ENCODE peak calls at places on chromosomes 3 and 15, in eight cellular contexts. One of them, this sample, is unnamed.

GRCh38 chr15:85331666-85332261 is 48.6 kb upstream of the AKAP13 start:
- DNase-seq in HEK293T: no peak
- DNase-seq in stimulated activated CD8-positive, alpha-beta memory T cell treated with anti-CD3 and anti-CD28 coated beads, Interleukin-15, amount 100 ng/mL, for 1 hour: no peak
- DNase-seq in stimulated activated CD4-positive, alpha-beta T cell treated with anti-CD3 and anti-CD28 coated beads, Interleukin-1b, Interleukin-23, amount 100 ng/mL, for 4 hours: no peak
- DNase-seq in OCI-LY7: peak; percentile 35
- DNase-seq in BJ: no peak
- DNase-seq in HFFc6: no peak
- DNase-seq in psoas muscle: no peak
- DNase-seq in this sample: peak; percentile 32

GRCh38 chr15:35043380-35044095 is 41.6 kb downstream of the NANOGP8 start:
- DNase-seq in HEK293T: no peak
- DNase-seq in stimulated activated CD8-positive, alpha-beta memory T cell treated with anti-CD3 and anti-CD28 coated beads, Interleukin-15, amount 100 ng/mL, for 1 hour: no peak
- DNase-seq in stimulated activated CD4-positive, alpha-beta T cell treated with anti-CD3 and anti-CD28 coated beads, Interleukin-1b, Interleukin-23, amount 100 ng/mL, for 4 hours: no peak
- DNase-seq in OCI-LY7: no peak
- DNase-seq in BJ: no peak
- DNase-seq in HFFc6: no peak
- DNase-seq in psoas muscle: no peak
- DNase-seq in this sample: no peak

GRCh38 chr3:39147711-39148115 is 5.7 kb downstream of the CSRNP1 start:
- DNase-seq in HEK293T: no peak
- DNase-seq in stimulated activated CD8-positive, alpha-beta memory T cell treated with anti-CD3 and anti-CD28 coated beads, Interleukin-15, amount 100 ng/mL, for 1 hour: no peak
- DNase-seq in stimulated activated CD4-positive, alpha-beta T cell treated with anti-CD3 and anti-CD28 coated beads, Interleukin-1b, Interleukin-23, amount 100 ng/mL, for 4 hours: no peak
- DNase-seq in OCI-LY7: peak; percentile 79
- DNase-seq in BJ: no peak
- DNase-seq in HFFc6: no peak
- DNase-seq in psoas muscle: peak; percentile 66
- DNase-seq in this sample: no peak

GRCh38 chr15:94324835-94325767 is 93.7 kb downstream of the MCTP2 start:
- DNase-seq in HEK293T: no peak
- DNase-seq in stimulated activated CD8-positive, alpha-beta memory T cell treated with anti-CD3 and anti-CD28 coated beads, Interleukin-15, amount 100 ng/mL, for 1 hour: no peak
- DNase-seq in stimulated activated CD4-positive, alpha-beta T cell treated with anti-CD3 and anti-CD28 coated beads, Interleukin-1b, Interleukin-23, amount 100 ng/mL, for 4 hours: no peak
- DNase-seq in OCI-LY7: no peak
- DNase-seq in BJ: no peak
- DNase-seq in HFFc6: no peak
- DNase-seq in psoas muscle: no peak
- DNase-seq in this sample: no peak

GRCh38 chr15:77670558-77671148 is 37.9 kb upstream of the LINGO1 start:
- DNase-seq in HEK293T: no peak
- DNase-seq in stimulated activated CD8-positive, alpha-beta memory T cell treated with anti-CD3 and anti-CD28 coated beads, Interleukin-15, amount 100 ng/mL, for 1 hour: no peak
- DNase-seq in stimulated activated CD4-positive, alpha-beta T cell treated with anti-CD3 and anti-CD28 coated beads, Interleukin-1b, Interleukin-23, amount 100 ng/mL, for 4 hours: no peak
- DNase-seq in OCI-LY7: no peak
- DNase-seq in BJ: no peak
- DNase-seq in HFFc6: no peak
- DNase-seq in psoas muscle: no peak
- DNase-seq in this sample: no peak

GRCh38 chr3:105598047-105598796 is 231.5 kb downstream of the ALCAM start:
- DNase-seq in HEK293T: no peak
- DNase-seq in stimulated activated CD8-positive, alpha-beta memory T cell treated with anti-CD3 and anti-CD28 coated beads, Interleukin-15, amount 100 ng/mL, for 1 hour: no peak
- DNase-seq in stimulated activated CD4-positive, alpha-beta T cell treated with anti-CD3 and anti-CD28 coated beads, Interleukin-1b, Interleukin-23, amount 100 ng/mL, for 4 hours: no peak
- DNase-seq in OCI-LY7: no peak
- DNase-seq in BJ: peak; percentile 53
- DNase-seq in HFFc6: peak; percentile 94
- DNase-seq in psoas muscle: no peak
- DNase-seq in this sample: peak; percentile 20

GRCh38 chr3:88440701-88441100 is 290.9 kb downstream of the C3orf38 start:
- DNase-seq in HEK293T: no peak
- DNase-seq in stimulated activated CD8-positive, alpha-beta memory T cell treated with anti-CD3 and anti-CD28 coated beads, Interleukin-15, amount 100 ng/mL, for 1 hour: no peak
- DNase-seq in stimulated activated CD4-positive, alpha-beta T cell treated with anti-CD3 and anti-CD28 coated beads, Interleukin-1b, Interleukin-23, amount 100 ng/mL, for 4 hours: no peak
- DNase-seq in OCI-LY7: peak; percentile 87
- DNase-seq in BJ: no peak
- DNase-seq in HFFc6: no peak
- DNase-seq in psoas muscle: no peak
- DNase-seq in this sample: no peak

GRCh38 chr15:66802087-66803001 is 100.3 kb downstream of the SMAD6 start:
- DNase-seq in HEK293T: no peak
- DNase-seq in stimulated activated CD8-positive, alpha-beta memory T cell treated with anti-CD3 and anti-CD28 coated beads, Interleukin-15, amount 100 ng/mL, for 1 hour: no peak
- DNase-seq in stimulated activated CD4-positive, alpha-beta T cell treated with anti-CD3 and anti-CD28 coated beads, Interleukin-1b, Interleukin-23, amount 100 ng/mL, for 4 hours: no peak
- DNase-seq in OCI-LY7: no peak
- DNase-seq in BJ: peak; percentile 57
- DNase-seq in HFFc6: peak; percentile 27
- DNase-seq in psoas muscle: no peak
- DNase-seq in this sample: no peak

GRCh38 chr3:129988429-129988828 is 13.9 kb downstream of the TRH start:
- DNase-seq in HEK293T: no peak
- DNase-seq in stimulated activated CD8-positive, alpha-beta memory T cell treated with anti-CD3 and anti-CD28 coated beads, Interleukin-15, amount 100 ng/mL, for 1 hour: no peak
- DNase-seq in stimulated activated CD4-positive, alpha-beta T cell treated with anti-CD3 and anti-CD28 coated beads, Interleukin-1b, Interleukin-23, amount 100 ng/mL, for 4 hours: no peak
- DNase-seq in OCI-LY7: no peak
- DNase-seq in BJ: no peak
- DNase-seq in HFFc6: no peak
- DNase-seq in psoas muscle: no peak
- DNase-seq in this sample: no peak

GRCh38 chr15:92614791-92615785 is 40.5 kb downstream of the FAM174B start:
- DNase-seq in HEK293T: no peak
- DNase-seq in stimulated activated CD8-positive, alpha-beta memory T cell treated with anti-CD3 and anti-CD28 coated beads, Interleukin-15, amount 100 ng/mL, for 1 hour: no peak
- DNase-seq in stimulated activated CD4-positive, alpha-beta T cell treated with anti-CD3 and anti-CD28 coated beads, Interleukin-1b, Interleukin-23, amount 100 ng/mL, for 4 hours: no peak
- DNase-seq in OCI-LY7: no peak
- DNase-seq in BJ: no peak
- DNase-seq in HFFc6: no peak
- DNase-seq in psoas muscle: no peak
- DNase-seq in this sample: no peak

GRCh38 chr15:65740148-65740547 is 51.9 kb downstream of the DENND4A start:
- DNase-seq in HEK293T: no peak
- DNase-seq in stimulated activated CD8-positive, alpha-beta memory T cell treated with anti-CD3 and anti-CD28 coated beads, Interleukin-15, amount 100 ng/mL, for 1 hour: no peak
- DNase-seq in stimulated activated CD4-positive, alpha-beta T cell treated with anti-CD3 and anti-CD28 coated beads, Interleukin-1b, Interleukin-23, amount 100 ng/mL, for 4 hours: no peak
- DNase-seq in OCI-LY7: no peak
- DNase-seq in BJ: no peak
- DNase-seq in HFFc6: no peak
- DNase-seq in psoas muscle: no peak
- DNase-seq in this sample: no peak

GRCh38 chr15:99741835-99742234 is 8.6 kb upstream of the LYSMD4 start:
- DNase-seq in HEK293T: no peak
- DNase-seq in stimulated activated CD8-positive, alpha-beta memory T cell treated with anti-CD3 and anti-CD28 coated beads, Interleukin-15, amount 100 ng/mL, for 1 hour: no peak
- DNase-seq in stimulated activated CD4-positive, alpha-beta T cell treated with anti-CD3 and anti-CD28 coated beads, Interleukin-1b, Interleukin-23, amount 100 ng/mL, for 4 hours: no peak
- DNase-seq in OCI-LY7: no peak
- DNase-seq in BJ: no peak
- DNase-seq in HFFc6: no peak
- DNase-seq in psoas muscle: no peak
- DNase-seq in this sample: no peak

GRCh38 chr15:83871808-83872559 is 218.1 kb downstream of the ADAMTSL3 start:
- DNase-seq in HEK293T: no peak
- DNase-seq in stimulated activated CD8-positive, alpha-beta memory T cell treated with anti-CD3 and anti-CD28 coated beads, Interleukin-15, amount 100 ng/mL, for 1 hour: no peak
- DNase-seq in stimulated activated CD4-positive, alpha-beta T cell treated with anti-CD3 and anti-CD28 coated beads, Interleukin-1b, Interleukin-23, amount 100 ng/mL, for 4 hours: no peak
- DNase-seq in OCI-LY7: no peak
- DNase-seq in BJ: no peak
- DNase-seq in HFFc6: no peak
- DNase-seq in psoas muscle: no peak
- DNase-seq in this sample: no peak

GRCh38 chr15:42576776-42577175 is 1.4 kb downstream of the STARD9 start:
- DNase-seq in HEK293T: no peak
- DNase-seq in stimulated activated CD8-positive, alpha-beta memory T cell treated with anti-CD3 and anti-CD28 coated beads, Interleukin-15, amount 100 ng/mL, for 1 hour: no peak
- DNase-seq in stimulated activated CD4-positive, alpha-beta T cell treated with anti-CD3 and anti-CD28 coated beads, Interleukin-1b, Interleukin-23, amount 100 ng/mL, for 4 hours: no peak
- DNase-seq in OCI-LY7: peak; percentile 36
- DNase-seq in BJ: no peak
- DNase-seq in HFFc6: no peak
- DNase-seq in psoas muscle: no peak
- DNase-seq in this sample: no peak

GRCh38 chr15:36617529-36618196 is 38.2 kb downstream of the CDIN1 start:
- DNase-seq in HEK293T: no peak
- DNase-seq in stimulated activated CD8-positive, alpha-beta memory T cell treated with anti-CD3 and anti-CD28 coated beads, Interleukin-15, amount 100 ng/mL, for 1 hour: no peak
- DNase-seq in stimulated activated CD4-positive, alpha-beta T cell treated with anti-CD3 and anti-CD28 coated beads, Interleukin-1b, Interleukin-23, amount 100 ng/mL, for 4 hours: no peak
- DNase-seq in OCI-LY7: peak; percentile 9
- DNase-seq in BJ: no peak
- DNase-seq in HFFc6: no peak
- DNase-seq in psoas muscle: no peak
- DNase-seq in this sample: no peak

GRCh38 chr15:31483924-31484368 is 157.3 kb downstream of the KLF13 start:
- DNase-seq in HEK293T: no peak
- DNase-seq in stimulated activated CD8-positive, alpha-beta memory T cell treated with anti-CD3 and anti-CD28 coated beads, Interleukin-15, amount 100 ng/mL, for 1 hour: no peak
- DNase-seq in stimulated activated CD4-positive, alpha-beta T cell treated with anti-CD3 and anti-CD28 coated beads, Interleukin-1b, Interleukin-23, amount 100 ng/mL, for 4 hours: no peak
- DNase-seq in OCI-LY7: no peak
- DNase-seq in BJ: no peak
- DNase-seq in HFFc6: no peak
- DNase-seq in psoas muscle: no peak
- DNase-seq in this sample: no peak

GRCh38 chr3:157589168-157589567 is 86.0 kb upstream of the VEPH1 start:
- DNase-seq in HEK293T: no peak
- DNase-seq in stimulated activated CD8-positive, alpha-beta memory T cell treated with anti-CD3 and anti-CD28 coated beads, Interleukin-15, amount 100 ng/mL, for 1 hour: no peak
- DNase-seq in stimulated activated CD4-positive, alpha-beta T cell treated with anti-CD3 and anti-CD28 coated beads, Interleukin-1b, Interleukin-23, amount 100 ng/mL, for 4 hours: no peak
- DNase-seq in OCI-LY7: no peak
- DNase-seq in BJ: no peak
- DNase-seq in HFFc6: no peak
- DNase-seq in psoas muscle: no peak
- DNase-seq in this sample: no peak

GRCh38 chr15:45129651-45130129 is at the start of the genes DUOX1 and DUOXA1:
- DNase-seq in HEK293T: no peak
- DNase-seq in stimulated activated CD8-positive, alpha-beta memory T cell treated with anti-CD3 and anti-CD28 coated beads, Interleukin-15, amount 100 ng/mL, for 1 hour: no peak
- DNase-seq in stimulated activated CD4-positive, alpha-beta T cell treated with anti-CD3 and anti-CD28 coated beads, Interleukin-1b, Interleukin-23, amount 100 ng/mL, for 4 hours: no peak
- DNase-seq in OCI-LY7: no peak
- DNase-seq in BJ: no peak
- DNase-seq in HFFc6: no peak
- DNase-seq in psoas muscle: peak; percentile 66
- DNase-seq in this sample: no peak

GRCh38 chr15:67796728-67797127 is 28.6 kb upstream of the SKOR1 start:
- DNase-seq in HEK293T: no peak
- DNase-seq in stimulated activated CD8-positive, alpha-beta memory T cell treated with anti-CD3 and anti-CD28 coated beads, Interleukin-15, amount 100 ng/mL, for 1 hour: no peak
- DNase-seq in stimulated activated CD4-positive, alpha-beta T cell treated with anti-CD3 and anti-CD28 coated beads, Interleukin-1b, Interleukin-23, amount 100 ng/mL, for 4 hours: no peak
- DNase-seq in OCI-LY7: peak; percentile 26
- DNase-seq in BJ: no peak
- DNase-seq in HFFc6: no peak
- DNase-seq in psoas muscle: no peak
- DNase-seq in this sample: no peak

GRCh38 chr3:140298569-140299070 is 363.6 kb downstream of the CLSTN2 start:
- DNase-seq in HEK293T: no peak
- DNase-seq in stimulated activated CD8-positive, alpha-beta memory T cell treated with anti-CD3 and anti-CD28 coated beads, Interleukin-15, amount 100 ng/mL, for 1 hour: no peak
- DNase-seq in stimulated activated CD4-positive, alpha-beta T cell treated with anti-CD3 and anti-CD28 coated beads, Interleukin-1b, Interleukin-23, amount 100 ng/mL, for 4 hours: no peak
- DNase-seq in OCI-LY7: no peak
- DNase-seq in BJ: no peak
- DNase-seq in HFFc6: no peak
- DNase-seq in psoas muscle: no peak
- DNase-seq in this sample: no peak